ENCODE peak calls at places on chromosomes 16 and 17, in seven cellular contexts. E is HCT116, P is K562, Q is prostate gland, L is stomach, A is Peyer's patch, X is heart left ventricle. S is an unnamed sample.

GRCh38 chr16:46884513-46885293 is 541 bp downstream of the GPT2 start:
- DNase-seq in Q (no peak), L (no peak), P (no peak), X (no peak), A (no peak), E (no peak), S (no peak)

GRCh38 chr17:8964801-8965393 is 610 bp downstream of the PIK3R5 start:
- DNase-seq in Q (no peak), E (no peak), X (no peak), L (no peak), A (no peak), P (no peak), S (no peak)

GRCh38 chr17:8451937-8452614 is 16.4 kb downstream of the NDEL1 start:
- DNase-seq in P (no peak), A (no peak), L (no peak), Q (no peak), E (no peak), X (no peak), S (no peak)

GRCh38 chr16:56363181-56363716 is 62.1 kb downstream of the AMFR start:
- DNase-seq in X (no peak), Q (no peak), L (no peak), E (no peak), A (no peak), P (no peak), S (no peak)

GRCh38 chr17:40705567-40705966 is 2.0 kb upstream of the KRT24 start:
- DNase-seq in Q (no peak), P (no peak), A (no peak), E (no peak), X (no peak), L (no peak), S (no peak)

GRCh38 chr17:77796201-77796860 is 162.2 kb upstream of the TNRC6C start:
- DNase-seq in P (no peak), A (peak; percentile 18), X (no peak), L (no peak), E (no peak), Q (no peak), S (no peak)

GRCh38 chr16:53080345-53081031 is 25.7 kb downstream of the CHD9 start:
- DNase-seq in P (no peak), X (peak; percentile 77), L (no peak), Q (peak; percentile 76), E (no peak), A (no peak), S (peak; percentile 89)

GRCh38 chr17:55674107-55674506 is 48.6 kb downstream of the TMEM100 start:
- DNase-seq in P (no peak), Q (no peak), L (no peak), A (no peak), E (no peak), X (no peak), S (no peak)

GRCh38 chr16:30521476-30521872 is 4.9 kb downstream of the ZNF768 start:
- DNase-seq in L (no peak), P (no peak), X (no peak), Q (no peak), A (no peak), E (no peak), S (no peak)

GRCh38 chr17:29078183-29079045 is 35.5 kb downstream of the PIPOX start:
- DNase-seq in P (no peak), Q (no peak), E (peak; percentile 4), L (no peak), X (no peak), A (no peak), S (no peak)

GRCh38 chr17:47239663-47240374 is 13.8 kb upstream of the ITGB3 start:
- DNase-seq in Q (peak; percentile 30), A (no peak), X (peak; percentile 86), P (peak; percentile 72), E (peak; percentile 69), L (peak; percentile 50), S (peak; percentile 75)

GRCh38 chr17:47235506-47235905 is 18.1 kb upstream of the ITGB3 start:
- DNase-seq in X (no peak), E (no peak), Q (no peak), A (no peak), P (no peak), L (no peak), S (no peak)

GRCh38 chr17:47235923-47236322 is 17.7 kb upstream of the ITGB3 start:
- DNase-seq in Q (no peak), A (no peak), P (no peak), L (no peak), X (no peak), E (no peak), S (no peak)

GRCh38 chr17:47238321-47239010 is 15.2 kb upstream of the ITGB3 start:
- DNase-seq in Q (no peak), E (no peak), P (no peak), A (no peak), X (no peak), L (no peak), S (no peak)

GRCh38 chr17:47237841-47238240 is 15.8 kb upstream of the ITGB3 start:
- DNase-seq in E (no peak), A (no peak), X (no peak), Q (no peak), L (no peak), P (no peak), S (no peak)
- TF ChIP-seq POLR2A in E (no peak), A (no peak), X (no peak), Q (no peak), L (no peak), P (no peak), S (no peak)

DNA sequence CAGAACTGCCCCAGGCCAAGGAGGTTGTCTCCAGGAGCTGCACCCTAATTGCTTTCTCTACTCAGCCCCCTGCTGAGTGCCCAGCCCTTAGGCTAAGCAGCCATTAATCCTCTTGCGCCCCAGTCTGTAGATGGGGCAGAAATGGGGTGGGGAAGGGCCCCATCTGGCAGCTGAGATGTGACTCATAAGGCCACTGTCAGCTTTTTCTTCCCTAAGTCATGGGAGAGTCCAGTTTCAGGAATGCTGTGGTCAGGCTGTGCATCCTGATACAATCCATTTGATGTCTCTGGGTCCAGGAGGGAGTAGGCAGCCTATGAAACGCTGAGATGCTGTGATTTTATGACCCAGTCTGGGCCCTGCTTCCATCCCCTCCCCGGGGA is 12.3 kb downstream of the PLXDC1 start:
- DNase-seq in P (no peak), E (no peak), Q (no peak), L (no peak), A (no peak), X (no peak), S (no peak)
- TF ChIP-seq POLR2A in P (no peak), E (no peak), Q (no peak), L (no peak), A (no peak), X (no peak), S (no peak)

DNA sequence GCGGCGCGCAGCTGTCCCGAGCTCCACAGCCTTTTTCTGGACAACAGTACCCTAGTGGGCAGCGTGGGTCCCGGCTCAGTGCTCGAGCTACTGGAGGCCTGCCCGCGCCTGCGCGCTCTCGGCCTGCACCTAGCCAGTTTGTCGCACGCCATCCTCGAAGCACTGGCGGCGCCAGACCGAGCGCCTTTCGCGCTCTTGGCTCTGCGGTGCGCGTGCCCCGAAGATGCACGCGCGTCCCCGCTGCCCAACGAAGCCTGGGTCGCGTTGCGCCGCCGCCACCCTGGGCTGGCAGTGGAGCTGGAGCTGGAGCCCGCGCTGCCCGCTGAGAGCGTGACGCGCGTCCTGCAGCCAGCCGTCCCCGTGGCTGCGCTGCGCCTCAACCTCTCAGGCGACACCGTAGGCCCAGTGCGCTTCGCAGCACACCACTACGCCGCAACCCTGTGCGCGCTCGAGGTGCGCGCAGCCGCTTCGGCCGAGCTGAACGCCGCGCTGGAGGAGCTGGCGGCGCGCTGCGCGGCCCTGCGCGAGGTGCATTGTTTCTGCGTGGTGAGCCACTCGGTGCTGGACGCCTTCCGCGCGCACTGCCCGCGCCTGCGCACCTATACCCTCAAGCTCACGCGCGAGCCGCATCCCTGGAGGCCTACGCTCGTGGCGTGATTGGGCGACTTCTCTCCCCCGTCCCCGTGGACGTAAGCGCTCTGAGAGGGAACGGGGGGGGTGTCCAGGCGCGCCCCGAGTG is 1.2 kb upstream of the HSF4 start:
- DNase-seq in P (no peak), L (no peak), Q (peak; percentile 56), E (no peak), A (peak; percentile 59), X (no peak), S (no peak)
- TF ChIP-seq POLR2A in P (no peak), L (no peak), Q (no peak), E (no peak), A (no peak), X (peak; percentile 31), S (no peak)

GRCh38 chr17:49191407-49191916 is 18.9 kb downstream of the GNGT2 start:
- DNase-seq in A (no peak), X (no peak), Q (no peak), E (no peak), L (no peak), P (no peak), S (no peak)
- TF ChIP-seq POLR2A in A (no peak), X (no peak), Q (no peak), E (peak; percentile 63), L (no peak), P (no peak), S (no peak)

GRCh38 chr16:18801197-18801972 is at the start of gene ARL6IP1:
- DNase-seq in Q (peak; percentile 99), L (peak; percentile 99), P (peak; percentile 98), X (peak; percentile 99), E (peak; percentile 98), A (peak; percentile 99), S (peak; percentile 97)
- TF ChIP-seq POLR2A in Q (peak; percentile 99), L (peak; percentile 70), P (peak; percentile 99), X (peak; percentile 99), E (peak; percentile 99), A (peak; percentile 100), S (peak; percentile 100)

DNA sequence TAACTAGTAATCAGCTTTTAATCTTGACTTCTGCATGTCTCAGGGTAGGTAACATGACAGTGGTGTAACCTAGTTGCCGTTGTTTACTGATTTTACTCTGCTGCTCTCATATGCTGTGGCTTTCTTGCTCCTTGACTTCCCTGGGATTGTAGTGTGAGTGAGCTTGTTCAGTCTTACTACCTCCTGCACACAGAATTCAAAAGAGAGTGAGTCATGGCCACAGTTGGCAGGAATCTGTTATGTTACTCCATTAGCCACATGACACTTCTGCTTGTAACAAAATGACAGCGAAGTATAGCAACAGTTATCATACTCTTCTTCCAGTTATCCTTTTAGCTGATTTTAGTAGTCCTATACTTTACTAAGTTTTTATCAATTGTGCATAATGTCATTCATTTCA is 18.8 kb downstream of the TNRC6A start:
- DNase-seq in P (peak; percentile 41), Q (peak; percentile 10), L (no peak), A (no peak), X (peak; percentile 39), E (no peak), S (peak; percentile 35)
- TF ChIP-seq POLR2A in P (no peak), Q (no peak), L (no peak), A (no peak), X (no peak), E (no peak), S (no peak)